ENCODE peak calls at places on chromosomes 13 and 19, in six cellular contexts. P is Peyer's patch; X is PC-9; Y is A549; G is HAP-1; T is CD8-positive, alpha-beta memory T cell. C is an unnamed sample. For H3K9me3, the result is how much of the 10 kb centered on the place peaks cover.

GRCh38 chr13:29702912-29703351 is 107.4 kb upstream of the SLC7A1 start:
- DNase-seq in Y (peak), X (peak), G (no peak), P (no peak), T (no peak), C (no peak)

GRCh38 chr19:31504221-31504620 is 155.0 kb upstream of the TSHZ3 start:
- DNase-seq in G (no peak), Y (no peak), X (no peak), T (no peak), P (no peak), C (no peak)

GRCh38 chr19:872266-872951 is 12.9 kb downstream of the CFD start:
- DNase-seq in P (peak), X (peak), T (peak), G (peak), Y (peak), C (peak)

GRCh38 chr19:42270346-42271044 is 1.4 kb downstream of the CIC start:
- DNase-seq in G (no peak), Y (peak), T (peak), P (peak), X (peak), C (peak)

GRCh38 chr19:35261356-35262100 is 7.2 kb upstream of the USF2 start:
- DNase-seq in Y (no peak), G (peak), T (no peak), X (no peak), P (peak), C (no peak)

GRCh38 chr13:36353001-36353400 is 6.8 kb upstream of the SPART start:
- DNase-seq in Y (no peak), X (no peak), P (no peak), T (no peak), G (no peak), C (no peak)

GRCh38 chr13:20159646-20160345 is 1.1 kb downstream of the GJA3 start:
- DNase-seq in Y (no peak), T (no peak), G (peak), P (no peak), X (no peak), C (no peak)

GRCh38 chr19:56377105-56377924 is 16.0 kb downstream of the ZNF582 start:
- DNase-seq in T (no peak), Y (peak), X (peak), G (no peak), P (no peak), C (no peak)

GRCh38 chr13:26037302-26037701 is 14.5 kb downstream of the SHISA2 start:
- DNase-seq in Y (peak), P (no peak), X (no peak), G (peak), T (no peak), C (peak)

GRCh38 chr19:13790354-13790753 is 4.9 kb upstream of the ZSWIM4 start:
- DNase-seq in G (no peak), P (no peak), X (no peak), Y (no peak), T (peak), C (no peak)

GRCh38 chr19:45070861-45071544 is 5.3 kb downstream of the ZNF296 start:
- DNase-seq in G (no peak), P (no peak), Y (no peak), X (no peak), T (no peak), C (no peak)

GRCh38 chr13:99681695-99682094 is 180.4 kb downstream of the TM9SF2 start:
- DNase-seq in P (no peak), Y (no peak), G (no peak), X (peak), T (no peak), C (no peak)

GRCh38 chr13:25732146-25732865 is 319.5 kb downstream of the SHISA2 start:
- DNase-seq in P (no peak), X (no peak), Y (no peak), G (no peak), T (no peak), C (no peak)

GRCh38 chr13:59742467-59742866 is 421.3 kb downstream of the DIAPH3 start:
- DNase-seq in T (no peak), X (no peak), P (no peak), G (no peak), Y (no peak), C (no peak)

GRCh38 chr13:95643814-95644598 is 500 bp downstream of the DZIP1 start:
- DNase-seq in Y (peak), P (no peak), X (no peak), G (peak), T (no peak), C (no peak)

GRCh38 chr19:6531163-6531955 is 533 bp downstream of the TNFSF9 start:
- DNase-seq in Y (no peak), P (no peak), G (no peak), X (no peak), T (no peak), C (no peak)
- H3K4me3 ChIP-seq in Y (peak), P (peak), G (peak), X (peak), T (peak), C (peak)

GRCh38 chr19:19711934-19712828 is 20.7 kb downstream of the ZNF14 start:
- DNase-seq in X (no peak), P (no peak), T (no peak), Y (no peak), G (no peak), C (no peak)

GRCh38 chr19:19710506-19710905 is 22.4 kb downstream of the ZNF14 start:
- DNase-seq in G (no peak), Y (no peak), X (no peak), T (no peak), P (no peak), C (no peak)

DNA sequence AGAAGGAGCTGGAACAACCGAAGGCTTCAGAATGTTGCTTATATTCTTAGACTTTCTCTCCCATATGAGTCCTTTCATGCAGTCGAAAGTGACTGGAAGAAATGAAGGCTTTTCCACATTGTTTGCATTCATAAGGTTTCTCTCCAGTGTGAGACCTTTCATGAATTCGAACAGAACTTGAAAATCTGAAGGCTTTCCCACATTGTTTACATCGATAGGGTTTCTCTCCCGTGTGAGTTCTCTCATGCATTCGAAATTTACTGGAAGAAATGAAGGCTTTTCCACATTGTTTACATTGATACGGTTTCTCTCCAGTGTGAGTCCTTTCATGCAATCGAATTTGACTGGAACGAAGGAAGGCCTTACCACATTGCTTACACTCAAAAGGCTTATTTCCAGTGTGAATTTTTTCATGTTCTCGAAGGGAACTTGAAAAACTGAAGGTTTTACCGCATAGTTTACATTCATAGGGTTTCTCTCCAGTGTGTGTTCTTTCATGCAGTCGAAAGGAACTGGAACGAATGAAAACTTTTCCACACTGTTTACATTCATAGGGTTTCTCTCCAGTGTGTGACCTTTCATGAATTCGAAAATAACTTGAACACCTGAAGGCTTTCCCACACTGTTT is 21.5 kb downstream of the ZNF14 start:
- DNase-seq in P (no peak), G (no peak), T (no peak), X (no peak), Y (no peak), C (no peak)
- H3K9me3 ChIP-seq in P (half or more), G (half or more), T (half or more), X (half or more), Y (half or more), C (half or more)

GRCh38 chr13:106520205-106521004 is 15.1 kb downstream of the EFNB2 start:
- DNase-seq in P (no peak), X (no peak), G (no peak), Y (peak), T (no peak), C (no peak)
- H3K4me3 ChIP-seq in P (no peak), X (peak), G (no peak), Y (no peak), T (no peak), C (no peak)

GRCh38 chr19:21740559-21740958 is 26.8 kb downstream of the ZNF100 start:
- DNase-seq in P (no peak), G (no peak), T (no peak), Y (no peak), X (no peak), C (no peak)
- H3K9me3 ChIP-seq in P (under half), G (under half), T (under half), Y (under half), X (under half), C (under half)